ENCODE peak calls at places on chromosomes 7 and 10, in seven cellular contexts. One of them, this sample, is unnamed.

GRCh38 chr7:44646176-44646920 is 39.9 kb downstream of the OGDH start:
- DNase-seq in RPMI7951: no peak
- DNase-seq in midbrain: no peak
- DNase-seq in activated CD8-positive, alpha-beta memory T cell treated with anti-CD3 and anti-CD28 coated beads for 48 hours: no peak
- DNase-seq in T follicular helper cell: no peak
- DNase-seq in KBM-7: no peak
- DNase-seq in NCI-H1436: no peak
- DNase-seq in this sample: no peak

GRCh38 chr10:48455055-48455391 is 148.5 kb downstream of the MAPK8 start:
- DNase-seq in T follicular helper cell: no peak
- DNase-seq in RPMI7951: no peak
- DNase-seq in NCI-H1436: no peak
- DNase-seq in activated CD8-positive, alpha-beta memory T cell treated with anti-CD3 and anti-CD28 coated beads for 48 hours: no peak
- DNase-seq in midbrain: no peak
- DNase-seq in KBM-7: no peak
- DNase-seq in this sample: no peak

GRCh38 chr10:125868372-125868975 is 12.6 kb downstream of the DHX32 start:
- DNase-seq in activated CD8-positive, alpha-beta memory T cell treated with anti-CD3 and anti-CD28 coated beads for 48 hours: no peak
- DNase-seq in RPMI7951: peak
- DNase-seq in KBM-7: peak
- DNase-seq in midbrain: peak
- DNase-seq in NCI-H1436: peak
- DNase-seq in T follicular helper cell: peak
- DNase-seq in this sample: no peak

GRCh38 chr10:13338337-13339128 is 9.6 kb downstream of the SEPHS1 start:
- DNase-seq in T follicular helper cell: no peak
- DNase-seq in activated CD8-positive, alpha-beta memory T cell treated with anti-CD3 and anti-CD28 coated beads for 48 hours: no peak
- DNase-seq in KBM-7: no peak
- DNase-seq in NCI-H1436: no peak
- DNase-seq in midbrain: no peak
- DNase-seq in RPMI7951: peak
- DNase-seq in this sample: no peak

GRCh38 chr7:1691601-1692499 is 21.8 kb downstream of the ELFN1 start:
- DNase-seq in RPMI7951: peak
- DNase-seq in NCI-H1436: no peak
- DNase-seq in KBM-7: no peak
- DNase-seq in midbrain: peak
- DNase-seq in activated CD8-positive, alpha-beta memory T cell treated with anti-CD3 and anti-CD28 coated beads for 48 hours: no peak
- DNase-seq in T follicular helper cell: no peak
- DNase-seq in this sample: no peak

GRCh38 chr7:74275401-74275881 is 13.8 kb upstream of the CLIP2 start:
- DNase-seq in KBM-7: peak
- DNase-seq in activated CD8-positive, alpha-beta memory T cell treated with anti-CD3 and anti-CD28 coated beads for 48 hours: no peak
- DNase-seq in T follicular helper cell: no peak
- DNase-seq in NCI-H1436: no peak
- DNase-seq in RPMI7951: no peak
- DNase-seq in midbrain: no peak
- DNase-seq in this sample: no peak

GRCh38 chr7:37488163-37488759 is 39.6 kb upstream of the ELMO1 start:
- DNase-seq in NCI-H1436: no peak
- DNase-seq in activated CD8-positive, alpha-beta memory T cell treated with anti-CD3 and anti-CD28 coated beads for 48 hours: no peak
- DNase-seq in midbrain: no peak
- DNase-seq in RPMI7951: no peak
- DNase-seq in T follicular helper cell: no peak
- DNase-seq in KBM-7: peak
- DNase-seq in this sample: no peak

GRCh38 chr10:109941193-109941872 is 18.0 kb upstream of the XPNPEP1 start:
- DNase-seq in activated CD8-positive, alpha-beta memory T cell treated with anti-CD3 and anti-CD28 coated beads for 48 hours: no peak
- DNase-seq in KBM-7: no peak
- DNase-seq in T follicular helper cell: no peak
- DNase-seq in midbrain: no peak
- DNase-seq in NCI-H1436: no peak
- DNase-seq in RPMI7951: no peak
- DNase-seq in this sample: no peak

GRCh38 chr10:74973993-74974392 is 137.5 kb upstream of the SAMD8 start:
- DNase-seq in NCI-H1436: no peak
- DNase-seq in T follicular helper cell: no peak
- DNase-seq in RPMI7951: no peak
- DNase-seq in KBM-7: no peak
- DNase-seq in midbrain: no peak
- DNase-seq in activated CD8-positive, alpha-beta memory T cell treated with anti-CD3 and anti-CD28 coated beads for 48 hours: no peak
- DNase-seq in this sample: no peak

GRCh38 chr7:98352621-98353020 is 48.3 kb downstream of the BAIAP2L1 start:
- DNase-seq in RPMI7951: peak
- DNase-seq in NCI-H1436: no peak
- DNase-seq in midbrain: no peak
- DNase-seq in KBM-7: no peak
- DNase-seq in T follicular helper cell: no peak
- DNase-seq in activated CD8-positive, alpha-beta memory T cell treated with anti-CD3 and anti-CD28 coated beads for 48 hours: no peak
- DNase-seq in this sample: no peak

GRCh38 chr10:22367471-22367870 is 22.2 kb downstream of the SPAG6 start:
- DNase-seq in midbrain: no peak
- DNase-seq in activated CD8-positive, alpha-beta memory T cell treated with anti-CD3 and anti-CD28 coated beads for 48 hours: no peak
- DNase-seq in NCI-H1436: no peak
- DNase-seq in T follicular helper cell: no peak
- DNase-seq in KBM-7: no peak
- DNase-seq in RPMI7951: no peak
- DNase-seq in this sample: no peak

GRCh38 chr7:47153076-47153475 is 428.8 kb downstream of the TNS3 start:
- DNase-seq in T follicular helper cell: no peak
- DNase-seq in NCI-H1436: no peak
- DNase-seq in KBM-7: no peak
- DNase-seq in midbrain: peak
- DNase-seq in RPMI7951: peak
- DNase-seq in activated CD8-positive, alpha-beta memory T cell treated with anti-CD3 and anti-CD28 coated beads for 48 hours: no peak
- DNase-seq in this sample: peak

GRCh38 chr10:71873582-71874182 is 22.6 kb upstream of the PSAP start:
- DNase-seq in KBM-7: no peak
- DNase-seq in NCI-H1436: no peak
- DNase-seq in RPMI7951: no peak
- DNase-seq in T follicular helper cell: no peak
- DNase-seq in activated CD8-positive, alpha-beta memory T cell treated with anti-CD3 and anti-CD28 coated beads for 48 hours: no peak
- DNase-seq in midbrain: no peak
- DNase-seq in this sample: no peak

GRCh38 chr7:123210986-123211385 is 11.2 kb upstream of the SLC13A1 start:
- DNase-seq in RPMI7951: no peak
- DNase-seq in T follicular helper cell: no peak
- DNase-seq in activated CD8-positive, alpha-beta memory T cell treated with anti-CD3 and anti-CD28 coated beads for 48 hours: no peak
- DNase-seq in midbrain: no peak
- DNase-seq in NCI-H1436: no peak
- DNase-seq in KBM-7: no peak
- DNase-seq in this sample: no peak

GRCh38 chr7:55342216-55342871 is 22.8 kb upstream of the LANCL2 start:
- DNase-seq in activated CD8-positive, alpha-beta memory T cell treated with anti-CD3 and anti-CD28 coated beads for 48 hours: no peak
- DNase-seq in midbrain: no peak
- DNase-seq in KBM-7: no peak
- DNase-seq in RPMI7951: no peak
- DNase-seq in T follicular helper cell: no peak
- DNase-seq in NCI-H1436: no peak
- DNase-seq in this sample: no peak

GRCh38 chr7:5296015-5296621 is 13.4 kb downstream of the SLC29A4 start:
- DNase-seq in T follicular helper cell: no peak
- DNase-seq in RPMI7951: no peak
- DNase-seq in midbrain: no peak
- DNase-seq in activated CD8-positive, alpha-beta memory T cell treated with anti-CD3 and anti-CD28 coated beads for 48 hours: no peak
- DNase-seq in NCI-H1436: no peak
- DNase-seq in KBM-7: no peak
- DNase-seq in this sample: no peak

GRCh38 chr7:30238721-30239441 is 45.5 kb upstream of the ZNRF2 start:
- DNase-seq in RPMI7951: peak
- DNase-seq in KBM-7: no peak
- DNase-seq in activated CD8-positive, alpha-beta memory T cell treated with anti-CD3 and anti-CD28 coated beads for 48 hours: no peak
- DNase-seq in T follicular helper cell: no peak
- DNase-seq in midbrain: no peak
- DNase-seq in NCI-H1436: peak
- DNase-seq in this sample: peak

GRCh38 chr7:21941570-21942224 is 4.0 kb downstream of the CDCA7L start:
- DNase-seq in NCI-H1436: no peak
- DNase-seq in RPMI7951: peak
- DNase-seq in KBM-7: peak
- DNase-seq in activated CD8-positive, alpha-beta memory T cell treated with anti-CD3 and anti-CD28 coated beads for 48 hours: no peak
- DNase-seq in T follicular helper cell: no peak
- DNase-seq in midbrain: no peak
- DNase-seq in this sample: no peak

GRCh38 chr10:69327463-69328345 is 49.4 kb downstream of the HK1 start:
- DNase-seq in KBM-7: no peak
- DNase-seq in NCI-H1436: no peak
- DNase-seq in T follicular helper cell: peak
- DNase-seq in RPMI7951: peak
- DNase-seq in activated CD8-positive, alpha-beta memory T cell treated with anti-CD3 and anti-CD28 coated beads for 48 hours: no peak
- DNase-seq in midbrain: peak
- DNase-seq in this sample: peak

GRCh38 chr10:22133640-22134624 is 83.9 kb downstream of the EBLN1 start:
- DNase-seq in NCI-H1436: no peak
- DNase-seq in KBM-7: peak
- DNase-seq in activated CD8-positive, alpha-beta memory T cell treated with anti-CD3 and anti-CD28 coated beads for 48 hours: no peak
- DNase-seq in midbrain: no peak
- DNase-seq in RPMI7951: no peak
- DNase-seq in T follicular helper cell: no peak
- DNase-seq in this sample: no peak

GRCh38 chr10:99845837-99846382 is 63.5 kb downstream of the ABCC2 start:
- DNase-seq in RPMI7951: peak
- DNase-seq in midbrain: peak
- DNase-seq in activated CD8-positive, alpha-beta memory T cell treated with anti-CD3 and anti-CD28 coated beads for 48 hours: peak
- DNase-seq in KBM-7: peak
- DNase-seq in NCI-H1436: peak
- DNase-seq in T follicular helper cell: peak
- DNase-seq in this sample: peak

GRCh38 chr7:117444646-117445045 is 17.4 kb upstream of the ASZ1 start:
- DNase-seq in midbrain: no peak
- DNase-seq in activated CD8-positive, alpha-beta memory T cell treated with anti-CD3 and anti-CD28 coated beads for 48 hours: no peak
- DNase-seq in NCI-H1436: no peak
- DNase-seq in T follicular helper cell: no peak
- DNase-seq in KBM-7: no peak
- DNase-seq in RPMI7951: peak
- DNase-seq in this sample: no peak

GRCh38 chr10:127971973-127972615 is 65.2 kb downstream of the PTPRE start:
- DNase-seq in RPMI7951: peak
- DNase-seq in NCI-H1436: no peak
- DNase-seq in T follicular helper cell: no peak
- DNase-seq in KBM-7: no peak
- DNase-seq in activated CD8-positive, alpha-beta memory T cell treated with anti-CD3 and anti-CD28 coated beads for 48 hours: no peak
- DNase-seq in midbrain: no peak
- DNase-seq in this sample: no peak

GRCh38 chr10:112751651-112752050 is 198.4 kb upstream of the TCF7L2 start:
- DNase-seq in T follicular helper cell: no peak
- DNase-seq in RPMI7951: no peak
- DNase-seq in KBM-7: no peak
- DNase-seq in NCI-H1436: no peak
- DNase-seq in activated CD8-positive, alpha-beta memory T cell treated with anti-CD3 and anti-CD28 coated beads for 48 hours: no peak
- DNase-seq in midbrain: no peak
- DNase-seq in this sample: no peak

GRCh38 chr10:110398419-110399162 is 93.9 kb upstream of the SMNDC1 start:
- DNase-seq in midbrain: no peak
- DNase-seq in RPMI7951: peak
- DNase-seq in KBM-7: no peak
- DNase-seq in NCI-H1436: no peak
- DNase-seq in activated CD8-positive, alpha-beta memory T cell treated with anti-CD3 and anti-CD28 coated beads for 48 hours: no peak
- DNase-seq in T follicular helper cell: no peak
- DNase-seq in this sample: no peak

GRCh38 chr7:72321081-72321480 is 91.1 kb downstream of the CALN1 start:
- DNase-seq in KBM-7: no peak
- DNase-seq in midbrain: no peak
- DNase-seq in activated CD8-positive, alpha-beta memory T cell treated with anti-CD3 and anti-CD28 coated beads for 48 hours: no peak
- DNase-seq in NCI-H1436: no peak
- DNase-seq in RPMI7951: no peak
- DNase-seq in T follicular helper cell: no peak
- DNase-seq in this sample: no peak

GRCh38 chr10:14645239-14645960 is 129.3 kb downstream of the FAM107B start:
- DNase-seq in RPMI7951: no peak
- DNase-seq in midbrain: no peak
- DNase-seq in T follicular helper cell: no peak
- DNase-seq in NCI-H1436: no peak
- DNase-seq in KBM-7: no peak
- DNase-seq in activated CD8-positive, alpha-beta memory T cell treated with anti-CD3 and anti-CD28 coated beads for 48 hours: no peak
- DNase-seq in this sample: no peak

GRCh38 chr10:87094373-87095240 is at the start of the genes GLUD1 and SHLD2:
- DNase-seq in T follicular helper cell: peak
- DNase-seq in RPMI7951: peak
- DNase-seq in midbrain: peak
- DNase-seq in activated CD8-positive, alpha-beta memory T cell treated with anti-CD3 and anti-CD28 coated beads for 48 hours: peak
- DNase-seq in KBM-7: peak
- DNase-seq in NCI-H1436: peak
- DNase-seq in this sample: peak

GRCh38 chr10:78720091-78720490 is 348.7 kb upstream of the ZMIZ1 start:
- DNase-seq in midbrain: no peak
- DNase-seq in T follicular helper cell: no peak
- DNase-seq in NCI-H1436: no peak
- DNase-seq in activated CD8-positive, alpha-beta memory T cell treated with anti-CD3 and anti-CD28 coated beads for 48 hours: no peak
- DNase-seq in RPMI7951: no peak
- DNase-seq in KBM-7: no peak
- DNase-seq in this sample: no peak

GRCh38 chr10:24791129-24791733 is 67.5 kb upstream of the ARHGAP21 start:
- DNase-seq in T follicular helper cell: no peak
- DNase-seq in NCI-H1436: no peak
- DNase-seq in KBM-7: no peak
- DNase-seq in RPMI7951: no peak
- DNase-seq in activated CD8-positive, alpha-beta memory T cell treated with anti-CD3 and anti-CD28 coated beads for 48 hours: no peak
- DNase-seq in midbrain: no peak
- DNase-seq in this sample: no peak

GRCh38 chr10:123551259-123551658 is 114.9 kb upstream of the GPR26 start:
- DNase-seq in NCI-H1436: no peak
- DNase-seq in T follicular helper cell: no peak
- DNase-seq in midbrain: no peak
- DNase-seq in KBM-7: no peak
- DNase-seq in RPMI7951: no peak
- DNase-seq in activated CD8-positive, alpha-beta memory T cell treated with anti-CD3 and anti-CD28 coated beads for 48 hours: no peak
- DNase-seq in this sample: no peak

GRCh38 chr10:31977440-31978157 is 49.0 kb upstream of the ARHGAP12 start:
- DNase-seq in KBM-7: peak
- DNase-seq in NCI-H1436: no peak
- DNase-seq in midbrain: peak
- DNase-seq in T follicular helper cell: no peak
- DNase-seq in activated CD8-positive, alpha-beta memory T cell treated with anti-CD3 and anti-CD28 coated beads for 48 hours: no peak
- DNase-seq in RPMI7951: peak
- DNase-seq in this sample: no peak

GRCh38 chr10:94938383-94938782 is at the start of gene CYP2C9:
- DNase-seq in NCI-H1436: no peak
- DNase-seq in activated CD8-positive, alpha-beta memory T cell treated with anti-CD3 and anti-CD28 coated beads for 48 hours: no peak
- DNase-seq in T follicular helper cell: no peak
- DNase-seq in midbrain: no peak
- DNase-seq in KBM-7: no peak
- DNase-seq in RPMI7951: no peak
- DNase-seq in this sample: no peak

GRCh38 chr10:74153123-74153522 is 2.1 kb downstream of the ADK start:
- DNase-seq in activated CD8-positive, alpha-beta memory T cell treated with anti-CD3 and anti-CD28 coated beads for 48 hours: no peak
- DNase-seq in RPMI7951: peak
- DNase-seq in midbrain: no peak
- DNase-seq in NCI-H1436: no peak
- DNase-seq in KBM-7: no peak
- DNase-seq in T follicular helper cell: no peak
- DNase-seq in this sample: no peak

GRCh38 chr10:22466763-22467334 is 121.6 kb downstream of the SPAG6 start:
- DNase-seq in RPMI7951: no peak
- DNase-seq in T follicular helper cell: no peak
- DNase-seq in activated CD8-positive, alpha-beta memory T cell treated with anti-CD3 and anti-CD28 coated beads for 48 hours: no peak
- DNase-seq in NCI-H1436: no peak
- DNase-seq in midbrain: no peak
- DNase-seq in KBM-7: no peak
- DNase-seq in this sample: no peak

GRCh38 chr7:130974794-130975193 is 240.8 kb upstream of the KLF14 start:
- DNase-seq in activated CD8-positive, alpha-beta memory T cell treated with anti-CD3 and anti-CD28 coated beads for 48 hours: no peak
- DNase-seq in RPMI7951: no peak
- DNase-seq in NCI-H1436: no peak
- DNase-seq in midbrain: no peak
- DNase-seq in KBM-7: no peak
- DNase-seq in T follicular helper cell: no peak
- DNase-seq in this sample: no peak

GRCh38 chr10:88346151-88346977 is 236.8 kb downstream of the RNLS start:
- DNase-seq in activated CD8-positive, alpha-beta memory T cell treated with anti-CD3 and anti-CD28 coated beads for 48 hours: no peak
- DNase-seq in KBM-7: no peak
- DNase-seq in RPMI7951: no peak
- DNase-seq in midbrain: no peak
- DNase-seq in NCI-H1436: no peak
- DNase-seq in T follicular helper cell: no peak
- DNase-seq in this sample: no peak

GRCh38 chr7:90453259-90453891 is 16.1 kb upstream of the PTTG1IP2 start:
- DNase-seq in NCI-H1436: no peak
- DNase-seq in KBM-7: no peak
- DNase-seq in midbrain: no peak
- DNase-seq in activated CD8-positive, alpha-beta memory T cell treated with anti-CD3 and anti-CD28 coated beads for 48 hours: no peak
- DNase-seq in T follicular helper cell: no peak
- DNase-seq in RPMI7951: no peak
- DNase-seq in this sample: no peak